ENCODE peak calls at places on chromosome 18, in six cellular contexts. W is BE2C, U is GM04503, P is GM20000, E is NCI-H2029, N is retina. Y is an unnamed sample.

GRCh38 chr18:46345181-46345465 is 240.9 kb downstream of the HAUS1 start:
- DNase-seq in W (no peak), N (no peak), P (no peak), E (no peak), U (no peak), Y (no peak)

GRCh38 chr18:79516441-79516931 is 120.8 kb downstream of the NFATC1 start:
- DNase-seq in W (no peak), N (no peak), P (no peak), U (no peak), E (no peak), Y (no peak)

GRCh38 chr18:34222396-34223163 is 2.1 kb downstream of the NOL4 start:
- DNase-seq in U (no peak), E (peak; percentile 53), P (no peak), W (peak; percentile 57), N (peak; percentile 94), Y (no peak)

GRCh38 chr18:74040459-74041332 is 106.9 kb downstream of the FBXO15 start:
- DNase-seq in U (no peak), N (no peak), W (peak; percentile 58), E (no peak), P (peak; percentile 65), Y (no peak)

GRCh38 chr18:4433762-4434161 is 21.3 kb downstream of the DLGAP1 start:
- DNase-seq in P (no peak), E (no peak), N (no peak), W (no peak), U (no peak), Y (no peak)

GRCh38 chr18:31679133-31679731 is 5.1 kb downstream of the B4GALT6 start:
- DNase-seq in N (no peak), W (no peak), P (no peak), E (no peak), U (no peak), Y (no peak)

GRCh38 chr18:63515799-63516198 is 26.4 kb upstream of the SERPINB12 start:
- DNase-seq in U (no peak), W (no peak), P (no peak), E (no peak), N (no peak), Y (no peak)

GRCh38 chr18:1102848-1103247 is 198.2 kb downstream of the ADCYAP1 start:
- DNase-seq in U (no peak), N (no peak), P (no peak), W (no peak), E (no peak), Y (no peak)

GRCh38 chr18:22109535-22109934 is 59.9 kb upstream of the GATA6 start:
- DNase-seq in W (no peak), E (no peak), P (no peak), N (no peak), U (no peak), Y (no peak)

GRCh38 chr18:24570716-24571115 is 110.3 kb downstream of the HRH4 start:
- DNase-seq in E (no peak), W (no peak), P (no peak), N (no peak), U (no peak), Y (no peak)

GRCh38 chr18:50629148-50629631 is 69.3 kb downstream of the MAPK4 start:
- DNase-seq in U (no peak), P (no peak), N (no peak), W (no peak), E (no peak), Y (no peak)

GRCh38 chr18:38884050-38884449 is 1318.5 kb upstream of the CELF4 start:
- DNase-seq in U (no peak), N (no peak), W (no peak), E (no peak), P (no peak), Y (no peak)

GRCh38 chr18:45287531-45287930 is 327.7 kb upstream of the SLC14A2 start:
- DNase-seq in E (no peak), N (no peak), P (no peak), U (no peak), W (no peak), Y (no peak)

GRCh38 chr18:3248670-3249359 is 1.2 kb downstream of the MYL12A start:
- DNase-seq in W (no peak), N (no peak), U (no peak), E (no peak), P (peak; percentile 58), Y (no peak)

GRCh38 chr18:36139251-36139650 is 9.6 kb downstream of the ELP2 start:
- DNase-seq in P (no peak), W (no peak), E (peak; percentile 29), N (no peak), U (no peak), Y (no peak)

Y was measured in BJ.